ENCODE peak calls at places on chromosomes 5 and 9, in five cellular contexts. One of them, this sample, is unnamed.

GRCh38 chr9:27394154-27394825 is 97.3 kb upstream of the EQTN start:
- DNase-seq in HTR-8/SVneo: no peak
- DNase-seq in iPS-NIHi11: no peak
- DNase-seq in sigmoid colon: no peak
- DNase-seq in SJSA1: no peak
- DNase-seq in this sample: peak

GRCh38 chr5:127330116-127330515 is 39.5 kb downstream of the MEGF10 start:
- DNase-seq in HTR-8/SVneo: no peak
- DNase-seq in iPS-NIHi11: no peak
- DNase-seq in sigmoid colon: no peak
- DNase-seq in SJSA1: no peak
- DNase-seq in this sample: no peak

GRCh38 chr5:45623855-45624254 is 72.3 kb downstream of the HCN1 start:
- DNase-seq in HTR-8/SVneo: no peak
- DNase-seq in iPS-NIHi11: no peak
- DNase-seq in sigmoid colon: no peak
- DNase-seq in SJSA1: no peak
- DNase-seq in this sample: no peak

GRCh38 chr5:83721878-83722779 is 1.5 kb upstream of the HAPLN1 start:
- DNase-seq in HTR-8/SVneo: peak
- DNase-seq in iPS-NIHi11: peak
- DNase-seq in sigmoid colon: peak
- DNase-seq in SJSA1: peak
- DNase-seq in this sample: peak

GRCh38 chr9:19641046-19641445 is 147.8 kb downstream of the SLC24A2 start:
- DNase-seq in HTR-8/SVneo: no peak
- DNase-seq in iPS-NIHi11: peak
- DNase-seq in sigmoid colon: no peak
- DNase-seq in SJSA1: no peak
- DNase-seq in this sample: peak

GRCh38 chr5:78287833-78288232 is 6.7 kb downstream of the AP3B1 start:
- DNase-seq in HTR-8/SVneo: peak
- DNase-seq in iPS-NIHi11: peak
- DNase-seq in sigmoid colon: no peak
- DNase-seq in SJSA1: peak
- DNase-seq in this sample: no peak

GRCh38 chr5:128905225-128906110 is 59.8 kb upstream of the SLC27A6 start:
- DNase-seq in HTR-8/SVneo: peak
- DNase-seq in iPS-NIHi11: peak
- DNase-seq in sigmoid colon: no peak
- DNase-seq in SJSA1: no peak
- DNase-seq in this sample: peak

GRCh38 chr9:124665391-124666058 is 105.6 kb downstream of the NR6A1 start:
- DNase-seq in HTR-8/SVneo: no peak
- DNase-seq in iPS-NIHi11: no peak
- DNase-seq in sigmoid colon: no peak
- DNase-seq in SJSA1: no peak
- DNase-seq in this sample: no peak

GRCh38 chr9:126228779-126229444 is 97.7 kb upstream of the MVB12B start:
- DNase-seq in HTR-8/SVneo: peak
- DNase-seq in iPS-NIHi11: peak
- DNase-seq in sigmoid colon: peak
- DNase-seq in SJSA1: peak
- DNase-seq in this sample: peak

GRCh38 chr9:110922145-110922544 is 116.1 kb downstream of the LPAR1 start:
- DNase-seq in HTR-8/SVneo: peak
- DNase-seq in iPS-NIHi11: no peak
- DNase-seq in sigmoid colon: no peak
- DNase-seq in SJSA1: no peak
- DNase-seq in this sample: no peak

GRCh38 chr9:18365651-18366050 is 108.3 kb upstream of the ADAMTSL1 start:
- DNase-seq in HTR-8/SVneo: no peak
- DNase-seq in iPS-NIHi11: no peak
- DNase-seq in sigmoid colon: no peak
- DNase-seq in SJSA1: no peak
- DNase-seq in this sample: no peak

GRCh38 chr9:109198736-109199384 is 31.8 kb upstream of the FRRS1L start:
- DNase-seq in HTR-8/SVneo: no peak
- DNase-seq in iPS-NIHi11: peak
- DNase-seq in sigmoid colon: no peak
- DNase-seq in SJSA1: no peak
- DNase-seq in this sample: peak

GRCh38 chr5:177367323-177367848 is 9.7 kb downstream of the RGS14 start:
- DNase-seq in HTR-8/SVneo: no peak
- DNase-seq in iPS-NIHi11: no peak
- DNase-seq in sigmoid colon: no peak
- DNase-seq in SJSA1: no peak
- DNase-seq in this sample: no peak

GRCh38 chr9:117136461-117136860 is 278.4 kb downstream of the ASTN2 start:
- DNase-seq in HTR-8/SVneo: no peak
- DNase-seq in iPS-NIHi11: no peak
- DNase-seq in sigmoid colon: no peak
- DNase-seq in SJSA1: no peak
- DNase-seq in this sample: no peak

GRCh38 chr9:115730845-115731244 is 422.7 kb upstream of the PAPPA start:
- DNase-seq in HTR-8/SVneo: no peak
- DNase-seq in iPS-NIHi11: no peak
- DNase-seq in sigmoid colon: no peak
- DNase-seq in SJSA1: no peak
- DNase-seq in this sample: no peak

GRCh38 chr5:133944263-133945230 is 23.9 kb downstream of the C5orf15 start:
- DNase-seq in HTR-8/SVneo: peak
- DNase-seq in iPS-NIHi11: peak
- DNase-seq in sigmoid colon: no peak
- DNase-seq in SJSA1: peak
- DNase-seq in this sample: peak

GRCh38 chr9:134888603-134889195 is 8.1 kb downstream of the FCN2 start:
- DNase-seq in HTR-8/SVneo: no peak
- DNase-seq in iPS-NIHi11: no peak
- DNase-seq in sigmoid colon: no peak
- DNase-seq in SJSA1: no peak
- DNase-seq in this sample: no peak

GRCh38 chr5:197892-198489 is 6.7 kb downstream of the LRRC14B start:
- DNase-seq in HTR-8/SVneo: no peak
- DNase-seq in iPS-NIHi11: peak
- DNase-seq in sigmoid colon: no peak
- DNase-seq in SJSA1: no peak
- DNase-seq in this sample: no peak

GRCh38 chr9:99138424-99139284 is 33.7 kb downstream of the TGFBR1 start:
- DNase-seq in HTR-8/SVneo: no peak
- DNase-seq in iPS-NIHi11: no peak
- DNase-seq in sigmoid colon: no peak
- DNase-seq in SJSA1: no peak
- DNase-seq in this sample: no peak

GRCh38 chr5:94197970-94198369 is 420.4 kb downstream of the KIAA0825 start:
- DNase-seq in HTR-8/SVneo: no peak
- DNase-seq in iPS-NIHi11: no peak
- DNase-seq in sigmoid colon: no peak
- DNase-seq in SJSA1: no peak
- DNase-seq in this sample: no peak

GRCh38 chr5:1887400-1888360 is 5.0 kb upstream of the IRX4 start:
- DNase-seq in HTR-8/SVneo: no peak
- DNase-seq in iPS-NIHi11: no peak
- DNase-seq in sigmoid colon: no peak
- DNase-seq in SJSA1: no peak
- DNase-seq in this sample: peak

GRCh38 chr5:122323738-122324137 is 11.7 kb downstream of the SNCAIP start:
- DNase-seq in HTR-8/SVneo: no peak
- DNase-seq in iPS-NIHi11: no peak
- DNase-seq in sigmoid colon: no peak
- DNase-seq in SJSA1: no peak
- DNase-seq in this sample: no peak

GRCh38 chr9:83639266-83639665 is 16.3 kb downstream of the IDNK start:
- DNase-seq in HTR-8/SVneo: no peak
- DNase-seq in iPS-NIHi11: no peak
- DNase-seq in sigmoid colon: no peak
- DNase-seq in SJSA1: no peak
- DNase-seq in this sample: no peak

GRCh38 chr5:55159763-55160492 is at the start of gene GPX8:
- DNase-seq in HTR-8/SVneo: peak
- DNase-seq in iPS-NIHi11: peak
- DNase-seq in sigmoid colon: no peak
- DNase-seq in SJSA1: peak
- DNase-seq in this sample: peak

GRCh38 chr5:100641833-100642232 is 106.7 kb downstream of the FAM174A start:
- DNase-seq in HTR-8/SVneo: no peak
- DNase-seq in iPS-NIHi11: no peak
- DNase-seq in sigmoid colon: no peak
- DNase-seq in SJSA1: no peak
- DNase-seq in this sample: no peak

GRCh38 chr5:171596391-171596878 is 177.0 kb downstream of the FGF18 start:
- DNase-seq in HTR-8/SVneo: peak
- DNase-seq in iPS-NIHi11: peak
- DNase-seq in sigmoid colon: no peak
- DNase-seq in SJSA1: peak
- DNase-seq in this sample: no peak

GRCh38 chr5:169668732-169669131 is 31.7 kb downstream of the DOCK2 start:
- DNase-seq in HTR-8/SVneo: peak
- DNase-seq in iPS-NIHi11: peak
- DNase-seq in sigmoid colon: no peak
- DNase-seq in SJSA1: peak
- DNase-seq in this sample: peak

GRCh38 chr5:132779961-132780360 is 2.9 kb upstream of the SEPTIN8 start:
- DNase-seq in HTR-8/SVneo: no peak
- DNase-seq in iPS-NIHi11: no peak
- DNase-seq in sigmoid colon: no peak
- DNase-seq in SJSA1: no peak
- DNase-seq in this sample: no peak

GRCh38 chr5:169020102-169020501 is 280.8 kb downstream of the SLIT3 start:
- DNase-seq in HTR-8/SVneo: no peak
- DNase-seq in iPS-NIHi11: peak
- DNase-seq in sigmoid colon: no peak
- DNase-seq in SJSA1: no peak
- DNase-seq in this sample: peak

GRCh38 chr9:5263568-5264218 is 32.5 kb downstream of the INSL4 start:
- DNase-seq in HTR-8/SVneo: no peak
- DNase-seq in iPS-NIHi11: peak
- DNase-seq in sigmoid colon: no peak
- DNase-seq in SJSA1: no peak
- DNase-seq in this sample: peak